ENCODE peak calls at places on chromosomes 5 and 9, in ten cellular contexts. H is mucosa of descending colon, A is psoas muscle, L is OCI-LY7, D is right lobe of liver, T is nephron progenitor cell, M is AG10803, C is cardiac fibroblast, I is kidney, G is HFFc6. R is an unnamed sample.

GRCh38 chr9:1745980-1746379 is 269.2 kb upstream of the SMARCA2 start:
- DNase-seq in D (no peak), C (no peak), G (no peak), I (no peak), M (no peak), L (no peak), H (no peak), T (no peak), A (no peak), R (no peak)

GRCh38 chr9:100072805-100073204 is 26.0 kb downstream of the ERP44 start:
- DNase-seq in D (no peak), T (no peak), H (no peak), A (no peak), L (no peak), C (no peak), G (no peak), M (no peak), I (no peak), R (no peak)

GRCh38 chr5:154487541-154487940 is 9.5 kb upstream of the HAND1 start:
- DNase-seq in C (no peak), H (no peak), A (no peak), M (no peak), L (no peak), T (no peak), G (no peak), I (no peak), D (no peak), R (no peak)

GRCh38 chr5:179870403-179870903 is 11.8 kb upstream of the MRNIP start:
- DNase-seq in I (peak), G (peak), M (no peak), C (peak), L (peak), D (peak), T (peak), A (peak), H (peak), R (no peak)

GRCh38 chr5:126106032-126106431 is 317.2 kb upstream of the GRAMD2B start:
- DNase-seq in L (no peak), G (no peak), M (no peak), D (no peak), C (no peak), I (no peak), H (no peak), A (no peak), T (no peak), R (no peak)

GRCh38 chr5:6596388-6596787 is 36.5 kb downstream of the NSUN2 start:
- DNase-seq in H (no peak), G (no peak), T (no peak), C (no peak), D (no peak), I (no peak), A (no peak), L (no peak), M (no peak), R (no peak)

GRCh38 chr5:57082441-57083067 is 91.3 kb upstream of the GPBP1 start:
- DNase-seq in D (no peak), T (no peak), H (no peak), L (peak), C (peak), A (no peak), I (no peak), M (peak), G (peak), R (no peak)

GRCh38 chr5:154193176-154193575 is 2.6 kb downstream of the GALNT10 start:
- DNase-seq in G (no peak), I (no peak), C (no peak), M (no peak), L (no peak), T (no peak), H (no peak), A (no peak), D (no peak), R (no peak)

GRCh38 chr5:178208540-178209227 is 4.4 kb downstream of the HNRNPAB start:
- DNase-seq in C (no peak), L (peak), I (peak), M (no peak), G (no peak), A (no peak), D (no peak), T (no peak), H (no peak), R (no peak)

GRCh38 chr5:611731-612486 is at the start of gene CEP72:
- DNase-seq in C (peak), L (peak), M (peak), D (peak), T (peak), H (peak), G (peak), I (peak), A (peak), R (peak)

GRCh38 chr9:102985162-102985900 is 9.8 kb upstream of the CYLC2 start:
- DNase-seq in C (no peak), G (no peak), L (no peak), A (no peak), D (no peak), T (no peak), M (no peak), H (no peak), I (no peak), R (no peak)

GRCh38 chr5:143874312-143874711 is 62.4 kb downstream of the HMHB1 start:
- DNase-seq in T (peak), A (no peak), H (no peak), L (no peak), I (no peak), G (peak), C (peak), M (peak), D (no peak), R (no peak)

GRCh38 chr9:121476156-121476555 is 23.5 kb downstream of the GGTA1 start:
- DNase-seq in M (no peak), C (no peak), T (no peak), G (no peak), H (no peak), A (no peak), I (no peak), D (no peak), L (no peak), R (no peak)

GRCh38 chr9:99820330-99821186 is 1.1 kb upstream of the NR4A3 start:
- DNase-seq in L (peak), T (peak), D (peak), H (peak), G (peak), A (peak), C (peak), I (peak), M (peak), R (no peak)

GRCh38 chr9:93390953-93391515 is 60.5 kb upstream of the FAM120A start:
- DNase-seq in D (no peak), A (no peak), C (no peak), G (no peak), T (no peak), H (peak), M (no peak), L (no peak), I (no peak), R (no peak)

GRCh38 chr9:110476251-110476650 is 103.3 kb downstream of the SVEP1 start:
- DNase-seq in M (no peak), G (no peak), A (no peak), L (no peak), I (no peak), H (no peak), C (no peak), D (no peak), T (peak), R (no peak)

GRCh38 chr5:58188287-58188651 is 271.6 kb downstream of the PLK2 start:
- DNase-seq in C (peak), T (no peak), H (no peak), G (peak), L (no peak), D (no peak), A (no peak), I (no peak), M (peak), R (no peak)
- TF ChIP-seq CTCF in C (no peak), T (no peak), H (no peak), G (peak), L (no peak), D (peak), A (no peak), I (no peak), M (peak), R (no peak)

GRCh38 chr5:139839416-139839815 is 43.8 kb downstream of the PSD2 start:
- DNase-seq in D (no peak), H (no peak), A (no peak), L (no peak), T (no peak), M (no peak), G (no peak), C (no peak), I (peak), R (no peak)

GRCh38 chr5:139835656-139836055 is 40.0 kb downstream of the PSD2 start:
- DNase-seq in L (no peak), M (no peak), T (peak), G (no peak), D (no peak), H (no peak), I (no peak), C (no peak), A (no peak), R (no peak)

GRCh38 chr5:139838381-139839197 is 43.0 kb downstream of the PSD2 start:
- DNase-seq in T (no peak), L (no peak), A (no peak), G (no peak), H (no peak), M (no peak), C (no peak), I (peak), D (no peak), R (no peak)

GRCh38 chr5:139837711-139838380 is 42.2 kb downstream of the PSD2 start:
- DNase-seq in H (no peak), D (no peak), I (peak), G (no peak), C (no peak), T (no peak), A (no peak), L (no peak), M (no peak), R (no peak)

GRCh38 chr5:139836469-139837208 is 41.0 kb downstream of the PSD2 start:
- DNase-seq in M (no peak), T (no peak), D (no peak), H (no peak), L (no peak), A (no peak), G (no peak), C (no peak), I (peak), R (no peak)
- TF ChIP-seq CTCF in M (no peak), T (no peak), D (no peak), H (no peak), L (no peak), A (no peak), G (no peak), C (no peak), I (no peak), R (no peak)

DNA sequence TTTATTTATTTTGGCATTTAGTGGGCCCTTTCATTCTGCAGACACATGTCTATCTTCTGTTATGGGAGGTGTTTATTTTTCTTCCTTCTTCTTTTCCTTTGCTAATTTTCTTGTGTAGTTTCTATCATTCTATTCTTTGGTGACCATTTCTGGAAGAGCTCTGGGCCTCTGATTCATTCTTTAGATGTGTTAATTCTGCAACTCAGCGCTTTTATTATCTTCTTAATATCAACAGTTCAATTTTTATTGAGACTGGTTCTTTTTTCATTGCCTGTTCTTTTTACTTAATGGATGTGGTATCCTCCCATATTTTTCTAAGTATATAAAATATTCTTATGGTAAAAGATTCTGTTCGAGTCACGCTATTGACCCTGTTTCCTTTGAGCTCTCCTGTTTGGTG is 112.0 kb downstream of the HSPA4 start:
- DNase-seq in G (no peak), H (no peak), I (no peak), M (no peak), A (no peak), C (no peak), D (no peak), T (no peak), L (no peak), R (no peak)
- TF ChIP-seq CTCF in G (no peak), H (no peak), I (no peak), M (no peak), A (no peak), C (no peak), D (no peak), T (no peak), L (no peak), R (no peak)

GRCh38 chr5:93346301-93346700 is 234.7 kb downstream of the NR2F1-AS1 start:
- DNase-seq in A (no peak), C (no peak), H (no peak), T (no peak), I (no peak), G (no peak), D (no peak), L (no peak), M (peak), R (no peak)

GRCh38 chr5:93340881-93341280 is 240.1 kb downstream of the NR2F1-AS1 start:
- DNase-seq in L (no peak), H (no peak), G (no peak), C (peak), A (no peak), D (no peak), M (peak), T (no peak), I (no peak), R (no peak)

GRCh38 chr5:93342563-93343061 is 238.4 kb downstream of the NR2F1-AS1 start:
- DNase-seq in G (no peak), L (no peak), M (no peak), I (no peak), H (no peak), T (no peak), C (no peak), A (no peak), D (no peak), R (no peak)

GRCh38 chr5:93348231-93348630 is 232.8 kb downstream of the NR2F1-AS1 start:
- DNase-seq in T (no peak), D (no peak), L (no peak), C (no peak), M (no peak), H (no peak), G (no peak), A (no peak), I (peak), R (no peak)

DNA sequence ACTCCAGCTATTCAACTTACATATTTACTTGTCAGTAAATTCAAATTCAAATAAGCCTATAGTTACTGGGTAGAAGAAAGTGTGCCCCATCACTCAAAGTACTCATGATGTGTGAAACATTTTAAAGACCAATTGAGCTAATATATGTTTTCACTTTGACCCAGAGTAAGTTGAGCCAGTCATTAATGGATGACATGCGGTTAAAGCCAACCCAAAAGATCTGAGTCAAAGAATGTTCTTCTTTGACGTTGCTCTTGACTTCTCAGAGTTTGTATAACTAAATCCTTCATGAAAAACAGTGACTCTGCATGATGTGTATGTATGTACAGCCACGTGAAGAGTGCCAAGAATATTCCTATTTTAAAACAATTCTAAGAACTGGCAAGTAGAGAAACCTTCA is 237.4 kb downstream of the NR2F1-AS1 start:
- DNase-seq in C (no peak), L (no peak), G (no peak), D (no peak), T (no peak), A (no peak), I (no peak), M (no peak), H (no peak), R (no peak)
- TF ChIP-seq CTCF in C (no peak), L (no peak), G (no peak), D (no peak), T (no peak), A (no peak), I (no peak), M (no peak), H (no peak), R (no peak)

DNA sequence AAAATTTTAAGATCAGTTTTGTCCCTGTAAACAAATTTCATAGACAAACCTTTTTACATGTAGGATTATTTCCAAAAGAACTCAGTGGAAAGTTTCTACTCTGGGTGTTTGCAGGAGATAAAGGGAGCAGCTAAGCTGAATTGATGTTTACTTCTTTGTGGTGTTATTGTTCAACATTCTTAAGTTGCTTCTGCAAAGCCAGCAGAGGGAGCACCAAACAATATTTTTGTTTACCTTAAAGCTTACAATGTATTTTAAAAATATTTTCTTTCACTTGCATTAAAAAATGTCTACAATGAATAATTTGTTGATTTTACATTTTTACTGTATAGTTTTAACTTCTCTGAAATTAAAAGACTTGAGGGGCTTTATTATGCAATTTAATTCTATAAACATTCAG is 135.5 kb downstream of the ATG10 start:
- DNase-seq in T (no peak), D (no peak), M (peak), G (peak), C (peak), I (no peak), A (no peak), H (no peak), L (no peak), R (no peak)
- TF ChIP-seq CTCF in T (peak), D (peak), M (peak), G (peak), C (peak), I (peak), A (peak), H (no peak), L (peak), R (peak)

GRCh38 chr9:134660407-134660806 is 18.8 kb downstream of the COL5A1 start:
- DNase-seq in T (peak), L (peak), M (no peak), G (no peak), C (no peak), H (no peak), A (peak), D (no peak), I (no peak), R (no peak)
- TF ChIP-seq CTCF in T (peak), L (peak), M (peak), G (peak), C (peak), H (no peak), A (peak), D (peak), I (no peak), R (peak)

GRCh38 chr9:35656340-35656739 is 1.5 kb downstream of the RMRP start:
- DNase-seq in I (peak), L (no peak), M (no peak), C (no peak), G (no peak), A (no peak), D (no peak), T (no peak), H (no peak), R (no peak)
- TF ChIP-seq CTCF in I (no peak), L (no peak), M (no peak), C (no peak), G (no peak), A (no peak), D (no peak), T (no peak), H (no peak), R (no peak)

GRCh38 chr5:23411200-23411599 is 96.2 kb upstream of the PRDM9 start:
- DNase-seq in A (no peak), L (no peak), C (no peak), G (no peak), T (no peak), D (no peak), I (peak), M (no peak), H (no peak), R (no peak)

GRCh38 chr5:23400951-23401350 is 106.5 kb upstream of the PRDM9 start:
- DNase-seq in T (no peak), G (no peak), I (no peak), A (no peak), H (no peak), C (no peak), L (no peak), D (no peak), M (no peak), R (no peak)

DNA sequence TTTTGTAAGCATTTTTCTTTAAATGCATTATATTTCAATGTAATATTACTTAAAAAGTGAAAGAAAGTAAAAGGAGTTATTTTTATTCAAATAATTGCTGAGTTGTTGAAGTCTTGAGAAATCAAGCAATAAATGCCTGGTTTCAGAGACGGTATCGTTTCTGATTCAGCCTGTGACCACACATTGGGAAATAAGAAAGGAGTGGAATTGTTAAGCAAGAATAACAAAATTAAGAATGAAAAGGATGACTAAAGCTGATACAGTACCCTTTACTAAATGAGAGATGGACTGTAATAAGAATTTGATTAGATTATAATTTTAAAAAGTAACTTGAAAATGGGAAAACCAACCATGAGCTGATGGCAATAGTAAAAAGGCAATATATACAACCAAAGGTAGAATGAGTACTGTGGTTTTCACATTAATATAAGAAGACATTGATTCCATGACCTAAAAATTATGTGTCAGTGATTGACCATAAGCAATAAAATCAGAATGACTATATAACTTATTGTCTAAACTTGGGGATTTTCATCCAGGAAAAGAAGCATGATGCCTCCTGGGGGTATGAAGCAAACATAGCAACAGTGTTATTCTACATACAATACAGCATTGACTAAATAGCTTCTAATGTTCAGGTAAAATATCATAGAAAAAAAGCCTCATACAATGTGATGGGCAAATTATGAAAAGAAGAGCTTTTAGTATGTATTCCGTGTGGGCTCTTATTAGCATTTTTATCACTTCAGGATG is 101.9 kb upstream of the PRDM9 start:
- DNase-seq in G (no peak), A (no peak), T (no peak), H (no peak), M (no peak), C (peak), D (no peak), I (no peak), L (no peak), R (no peak)
- TF ChIP-seq CTCF in G (no peak), A (no peak), T (no peak), H (no peak), M (no peak), C (peak), D (no peak), I (no peak), L (no peak), R (no peak)

GRCh38 chr5:96927008-96927407 is 8.9 kb upstream of the LNPEP start:
- DNase-seq in I (no peak), H (no peak), D (no peak), A (no peak), L (no peak), G (no peak), T (no peak), M (peak), C (peak), R (no peak)
- TF ChIP-seq CTCF in I (no peak), H (no peak), D (no peak), A (no peak), L (no peak), G (no peak), T (no peak), M (no peak), C (no peak), R (no peak)

DNA sequence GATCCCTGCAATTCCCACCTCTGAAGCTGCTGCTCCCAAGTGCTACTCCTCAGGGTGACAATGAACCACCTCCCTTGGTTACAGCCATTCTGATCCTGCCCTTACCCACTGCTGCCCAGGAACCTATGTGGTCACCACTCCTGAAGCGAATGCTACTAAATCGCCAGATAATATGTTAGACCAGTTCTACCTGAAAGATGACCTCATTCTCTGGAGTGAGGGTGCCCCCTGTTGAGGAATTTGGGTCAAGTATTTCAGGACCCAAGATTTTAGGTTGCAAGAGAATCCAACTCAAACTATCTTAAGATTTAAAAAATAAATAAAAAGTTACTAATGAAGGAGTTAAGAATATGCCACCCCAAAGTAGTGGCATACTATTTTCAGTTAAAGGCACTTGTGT is 5.8 kb upstream of the SNAPC3 start:
- DNase-seq in D (no peak), I (no peak), H (no peak), L (peak), T (peak), M (peak), G (peak), A (no peak), C (peak), R (no peak)
- TF ChIP-seq CTCF in D (peak), I (peak), H (peak), L (peak), T (peak), M (peak), G (peak), A (peak), C (peak), R (peak)

R was measured in neural crest cell.